ENCODE peak calls at places on chromosomes 6 and 20, in nine cellular contexts. U is GM10248; E is ovary; B is posterior cingulate gyrus; K is fibroblast of pulmonary artery; C is mucosa of descending colon; F is stimulated activated CD4-positive, alpha-beta T cell treated with anti-CD3 and anti-CD28 coated beads, Interleukin-1b, Interleukin-23, amount 100 ng/mL, for 48 hours; P is effector memory CD8-positive, alpha-beta T cell; W is effector CD4-positive, alpha-beta T cell. V is an unnamed sample.

GRCh38 chr6:134352786-134353480 is 35.0 kb upstream of the SGK1 start:
- DNase-seq in U (no peak), E (no peak), B (no peak), K (peak), C (no peak), F (peak), P (no peak), W (no peak), V (no peak)

GRCh38 chr6:111754423-111754822 is 118.8 kb downstream of the FYN start:
- DNase-seq in U (no peak), E (no peak), B (no peak), K (no peak), C (no peak), F (no peak), P (no peak), W (no peak), V (no peak)

GRCh38 chr6:158174514-158174913 is 6.4 kb downstream of the GTF2H5 start:
- DNase-seq in U (no peak), E (no peak), B (no peak), K (peak), C (no peak), F (no peak), P (no peak), W (no peak), V (no peak)

GRCh38 chr20:1887756-1888155 is 7.5 kb upstream of the SIRPA start:
- DNase-seq in U (no peak), E (no peak), B (no peak), K (no peak), C (no peak), F (no peak), P (no peak), W (no peak), V (no peak)

GRCh38 chr6:150866147-150867073 is 908 bp downstream of the MTHFD1L start:
- DNase-seq in U (peak), E (peak), B (peak), K (peak), C (peak), F (peak), P (peak), W (peak), V (peak)

GRCh38 chr20:62458256-62459251 is 17.2 kb downstream of the GATA5 start:
- DNase-seq in U (no peak), E (no peak), B (no peak), K (no peak), C (no peak), F (no peak), P (no peak), W (no peak), V (no peak)

GRCh38 chr6:151523034-151523433 is 29.2 kb downstream of the CCDC170 start:
- DNase-seq in U (no peak), E (no peak), B (no peak), K (no peak), C (no peak), F (no peak), P (no peak), W (no peak), V (no peak)

GRCh38 chr6:106360989-106361430 is 493 bp downstream of the CRYBG1 start:
- DNase-seq in U (peak), E (no peak), B (peak), K (no peak), C (peak), F (peak), P (no peak), W (peak), V (no peak)

GRCh38 chr6:139159016-139159415 is 24.1 kb downstream of the HECA start:
- DNase-seq in U (no peak), E (no peak), B (no peak), K (no peak), C (no peak), F (no peak), P (no peak), W (no peak), V (no peak)

GRCh38 chr6:131998255-131998982 is 47.2 kb upstream of the CCN2 start:
- DNase-seq in U (no peak), E (no peak), B (no peak), K (peak), C (no peak), F (no peak), P (no peak), W (no peak), V (no peak)